ENCODE peak calls at places on chromosomes 2 and 18, in ten cellular contexts. L, J, K, R, F, P, M, G, O and D are unnamed samples.

GRCh38 chr2:181753686-181754085 is 73.4 kb upstream of the NEUROD1 start:
- DNase-seq in M (no peak), O (no peak), J (no peak), R (no peak), P (no peak), K (no peak), G (no peak), L (no peak), F (no peak), D (no peak)

GRCh38 chr18:58402247-58402646 is 226.6 kb downstream of the ALPK2 start:
- DNase-seq in R (peak), J (peak), O (no peak), G (peak), M (no peak), K (no peak), F (peak), L (peak), P (no peak), D (no peak)

GRCh38 chr2:108925286-108925685 is 63.7 kb downstream of the EDAR start:
- DNase-seq in F (no peak), M (no peak), G (no peak), O (no peak), J (no peak), R (no peak), P (no peak), K (no peak), L (no peak), D (no peak)

GRCh38 chr18:50573679-50574078 is 13.8 kb downstream of the MAPK4 start:
- DNase-seq in G (no peak), K (no peak), O (no peak), M (no peak), R (peak), L (no peak), P (no peak), F (peak), J (no peak), D (no peak)

GRCh38 chr18:69491576-69491975 is 90.9 kb downstream of the DOK6 start:
- DNase-seq in J (no peak), F (no peak), L (no peak), O (no peak), G (no peak), M (no peak), K (no peak), P (no peak), R (no peak), D (no peak)

GRCh38 chr2:109049022-109049421 is 60.0 kb upstream of the EDAR start:
- DNase-seq in J (no peak), R (no peak), M (no peak), L (no peak), K (no peak), G (no peak), F (no peak), P (no peak), O (no peak), D (no peak)

GRCh38 chr2:101508636-101509035 is 33.7 kb upstream of the RFX8 start:
- DNase-seq in G (no peak), K (no peak), R (no peak), O (no peak), M (no peak), L (no peak), J (no peak), F (no peak), P (no peak), D (no peak)

GRCh38 chr2:100142393-100142792 is at the start of gene AFF3:
- DNase-seq in G (no peak), O (no peak), K (peak), M (no peak), R (no peak), P (no peak), J (no peak), F (no peak), L (no peak), D (no peak)

GRCh38 chr2:166831930-166832329 is 56.4 kb upstream of the XIRP2 start:
- DNase-seq in M (no peak), K (no peak), P (no peak), O (no peak), F (peak), J (no peak), L (no peak), R (no peak), G (no peak), D (no peak)

GRCh38 chr2:38978908-38979307 is 89.2 kb downstream of the ARHGEF33 start:
- DNase-seq in L (no peak), M (no peak), G (no peak), O (no peak), J (no peak), K (no peak), F (no peak), P (no peak), R (no peak), D (no peak)

GRCh38 chr2:100968146-100969145 is 33.6 kb upstream of the RPL31 start:
- DNase-seq in M (no peak), K (no peak), J (no peak), O (no peak), L (no peak), G (no peak), F (no peak), R (no peak), P (no peak), D (no peak)

GRCh38 chr2:222797308-222797707 is 63.5 kb upstream of the ACSL3 start:
- DNase-seq in O (no peak), L (no peak), P (no peak), G (peak), R (peak), J (peak), F (no peak), K (no peak), M (no peak), D (no peak)